ENCODE peak calls at places on chromosome 22, in six cellular contexts. Z, S, A, J, N and I are unnamed samples.

GRCh38 chr22:21698430-21699329 is 32.9 kb downstream of the PPIL2 start:
- DNase-seq in A (no peak), Z (no peak), S (no peak), J (no peak), N (peak; percentile 7), I (no peak)

GRCh38 chr22:31682751-31683150 is 20.7 kb upstream of the PISD start:
- DNase-seq in Z (no peak), J (no peak), N (no peak), S (no peak), A (no peak), I (no peak)

GRCh38 chr22:42856179-42856864 is 751 bp downstream of the ARFGAP3 start:
- DNase-seq in S (peak; percentile 57), Z (peak; percentile 84), N (peak; percentile 39), A (no peak), J (peak; percentile 52), I (peak; percentile 26)

GRCh38 chr22:40363059-40363458 is 7.3 kb upstream of the SGSM3 start:
- DNase-seq in J (no peak), A (no peak), N (peak; percentile 37), S (no peak), Z (no peak), I (no peak)

GRCh38 chr22:47552024-47552423 is 789.6 kb downstream of the TBC1D22A start:
- DNase-seq in Z (no peak), N (no peak), J (no peak), S (no peak), A (no peak), I (no peak)

GRCh38 chr22:26674211-26675190 is 17.1 kb downstream of the MIAT start:
- DNase-seq in N (no peak), A (no peak), S (no peak), J (no peak), Z (no peak), I (no peak)

GRCh38 chr22:42595434-42595833 is 19.2 kb downstream of the POLDIP3 start:
- DNase-seq in J (no peak), A (no peak), S (no peak), Z (no peak), N (no peak), I (no peak)

GRCh38 chr22:31211862-31212730 is at the start of gene LIMK2:
- DNase-seq in A (peak; percentile 55), S (peak; percentile 98), J (peak; percentile 98), Z (peak; percentile 99), N (peak; percentile 70), I (peak; percentile 99)

GRCh38 chr22:48651981-48652538 is 1175.6 kb downstream of the BRD1 start:
- DNase-seq in N (no peak), A (no peak), Z (no peak), J (no peak), S (no peak), I (no peak)

GRCh38 chr22:40874016-40874415 is 12.1 kb upstream of the DNAJB7 start:
- DNase-seq in N (no peak), A (no peak), J (no peak), S (no peak), Z (no peak), I (no peak)

GRCh38 chr22:48488611-48489456 is 1338.8 kb downstream of the BRD1 start:
- DNase-seq in A (no peak), S (no peak), Z (no peak), N (no peak), J (no peak), I (no peak)

GRCh38 chr22:46581580-46582244 is 38.5 kb upstream of the GRAMD4 start:
- DNase-seq in A (no peak), J (no peak), S (no peak), N (no peak), Z (peak; percentile 27), I (no peak)